ENCODE peak calls at places on chromosomes 1 and 21, in seven cellular contexts. A, B, D, N, F, K and U are unnamed samples.

GRCh38 chr21:24076179-24076578 is 1531.1 kb downstream of the MRPL39 start:
- DNase-seq in A (no peak), B (no peak), D (no peak), N (no peak), F (no peak), K (no peak), U (no peak)

GRCh38 chr1:92994105-92994712 is 32.9 kb upstream of the DIPK1A start:
- DNase-seq in A (peak), B (peak), D (peak), N (peak), F (peak), K (peak), U (no peak)

GRCh38 chr1:39872698-39873097 is 10.6 kb downstream of the TRIT1 start:
- DNase-seq in A (no peak), B (no peak), D (no peak), N (no peak), F (no peak), K (no peak), U (no peak)

GRCh38 chr21:38679531-38679930 is 126.2 kb upstream of the ETS2 start:
- DNase-seq in A (peak), B (no peak), D (no peak), N (no peak), F (peak), K (no peak), U (peak)

GRCh38 chr1:108590947-108591346 is 31.0 kb downstream of the EEIG2 start:
- DNase-seq in A (peak), B (no peak), D (no peak), N (no peak), F (peak), K (no peak), U (no peak)

GRCh38 chr1:13550663-13551062 is 33.0 kb upstream of the PDPN start:
- DNase-seq in A (peak), B (no peak), D (no peak), N (no peak), F (peak), K (no peak), U (no peak)

GRCh38 chr1:206506803-206507394 is 432 bp upstream of the RASSF5 start:
- DNase-seq in A (no peak), B (no peak), D (no peak), N (peak), F (no peak), K (no peak), U (no peak)

GRCh38 chr21:35904995-35905972 is 155.0 kb downstream of the SETD4 start:
- DNase-seq in A (no peak), B (no peak), D (no peak), N (no peak), F (no peak), K (peak), U (no peak)

GRCh38 chr1:98331718-98332311 is 329.7 kb upstream of the SNX7 start:
- DNase-seq in A (no peak), B (no peak), D (no peak), N (no peak), F (no peak), K (no peak), U (no peak)

GRCh38 chr1:167136191-167136614 is 42.3 kb downstream of the STYXL2 start:
- DNase-seq in A (peak), B (no peak), D (no peak), N (no peak), F (no peak), K (no peak), U (no peak)

GRCh38 chr1:234197839-234198238 is 175.4 kb upstream of the COA6 start:
- DNase-seq in A (no peak), B (no peak), D (no peak), N (no peak), F (no peak), K (no peak), U (no peak)

GRCh38 chr1:98420376-98421097 is 241.0 kb upstream of the SNX7 start:
- DNase-seq in A (no peak), B (no peak), D (no peak), N (no peak), F (no peak), K (no peak), U (no peak)